ENCODE peak calls at places on chromosomes 16 and 17, in seven cellular contexts. L is left ventricle myocardium inferior, V is lower leg skin, R is upper lobe of right lung, C is glutamatergic neuron, H is BJ, O is WTC11. M is an unnamed sample.

GRCh38 chr17:81125573-81126081 is 39.7 kb upstream of the PVALEF start:
- DNase-seq in L (no peak), V (no peak), R (no peak), C (no peak), H (no peak), O (no peak), M (no peak)

GRCh38 chr16:4846503-4846900 is 586 bp downstream of the GLYR1 start:
- DNase-seq in L (peak; percentile 31), V (peak; percentile 47), R (peak; percentile 81), C (peak; percentile 67), H (no peak), O (peak; percentile 32), M (peak; percentile 66)

GRCh38 chr17:59851431-59852375 is 41.0 kb downstream of the TUBD1 start:
- DNase-seq in L (no peak), V (peak; percentile 79), R (no peak), C (no peak), H (peak; percentile 87), O (no peak), M (no peak)

GRCh38 chr16:57544129-57544653 is 1.7 kb downstream of the ADGRG5 start:
- DNase-seq in L (no peak), V (no peak), R (peak; percentile 52), C (no peak), H (no peak), O (no peak), M (no peak)

GRCh38 chr17:83154311-83155127 is 75.1 kb downstream of the METRNL start:
- DNase-seq in L (no peak), V (peak; percentile 12), R (peak; percentile 54), C (no peak), H (no peak), O (no peak), M (no peak)

GRCh38 chr16:31695667-31696066 is 168.0 kb downstream of the AHSP start:
- DNase-seq in L (no peak), V (no peak), R (no peak), C (no peak), H (no peak), O (no peak), M (no peak)

GRCh38 chr17:83199500-83200201 is 120.2 kb downstream of the METRNL start:
- DNase-seq in L (peak; percentile 57), V (peak; percentile 62), R (peak; percentile 86), C (no peak), H (peak; percentile 13), O (peak; percentile 2), M (no peak)

GRCh38 chr17:27423651-27424050 is 32.6 kb upstream of the KSR1 start:
- DNase-seq in L (no peak), V (no peak), R (no peak), C (no peak), H (no peak), O (no peak), M (no peak)

GRCh38 chr17:77696151-77696719 is 262.3 kb upstream of the TNRC6C start:
- DNase-seq in L (no peak), V (no peak), R (peak; percentile 6), C (peak; percentile 41), H (no peak), O (peak; percentile 38), M (no peak)

GRCh38 chr17:81067331-81067730 is 32.4 kb downstream of the BAIAP2 start:
- DNase-seq in L (no peak), V (no peak), R (no peak), C (no peak), H (no peak), O (no peak), M (no peak)

GRCh38 chr17:7466644-7467341 is 12.6 kb downstream of the ZBTB4 start:
- DNase-seq in L (peak; percentile 82), V (no peak), R (no peak), C (no peak), H (no peak), O (no peak), M (no peak)

GRCh38 chr17:60141111-60142018 is 8.4 kb upstream of the CA4 start:
- DNase-seq in L (no peak), V (no peak), R (no peak), C (peak; percentile 52), H (no peak), O (no peak), M (no peak)

GRCh38 chr17:77327566-77328463 is 187.0 kb downstream of the SEC14L1 start:
- DNase-seq in L (no peak), V (no peak), R (peak; percentile 54), C (no peak), H (no peak), O (peak; percentile 10), M (peak; percentile 21)

GRCh38 chr17:5413682-5414081 is 5.8 kb downstream of the NUP88 start:
- DNase-seq in L (no peak), V (no peak), R (no peak), C (no peak), H (peak; percentile 87), O (no peak), M (no peak)

GRCh38 chr16:65336169-65336568 is 214.3 kb upstream of the CDH11 start:
- DNase-seq in L (no peak), V (no peak), R (no peak), C (no peak), H (peak; percentile 83), O (no peak), M (no peak)

GRCh38 chr16:89646906-89647305 is 10.6 kb downstream of the CHMP1A start:
- DNase-seq in L (no peak), V (no peak), R (no peak), C (no peak), H (no peak), O (no peak), M (no peak)

GRCh38 chr17:30926516-30926915 is 4.8 kb downstream of the ADAP2 start:
- DNase-seq in L (no peak), V (no peak), R (peak; percentile 4), C (no peak), H (no peak), O (no peak), M (no peak)

GRCh38 chr16:83344014-83344413 is 463.8 kb upstream of the HSBP1 start:
- DNase-seq in L (no peak), V (no peak), R (no peak), C (no peak), H (peak; percentile 49), O (no peak), M (no peak)

GRCh38 chr16:22322021-22322471 is 24.8 kb downstream of the POLR3E start:
- DNase-seq in L (no peak), V (no peak), R (peak; percentile 51), C (no peak), H (no peak), O (no peak), M (no peak)

GRCh38 chr17:76540381-76541300 is 797 bp downstream of the PRCD start:
- DNase-seq in L (peak; percentile 93), V (peak; percentile 93), R (peak; percentile 92), C (peak; percentile 95), H (peak; percentile 78), O (peak; percentile 95), M (peak; percentile 87)

GRCh38 chr16:54937673-54938350 is 7.1 kb downstream of the IRX5 start:
- DNase-seq in L (no peak), V (no peak), R (peak; percentile 69), C (no peak), H (no peak), O (no peak), M (no peak)
- TF ChIP-seq CTCF in L (no peak), V (no peak), R (no peak), C (peak; percentile 64), H (no peak), O (no peak), M (peak; percentile 62)

GRCh38 chr17:48569676-48570324 is 8.3 kb downstream of the HOXB4 start:
- DNase-seq in L (no peak), V (no peak), R (no peak), C (no peak), H (no peak), O (no peak), M (no peak)
- TF ChIP-seq CTCF in L (no peak), V (no peak), R (no peak), C (no peak), H (no peak), O (no peak), M (peak; percentile 9)

DNA sequence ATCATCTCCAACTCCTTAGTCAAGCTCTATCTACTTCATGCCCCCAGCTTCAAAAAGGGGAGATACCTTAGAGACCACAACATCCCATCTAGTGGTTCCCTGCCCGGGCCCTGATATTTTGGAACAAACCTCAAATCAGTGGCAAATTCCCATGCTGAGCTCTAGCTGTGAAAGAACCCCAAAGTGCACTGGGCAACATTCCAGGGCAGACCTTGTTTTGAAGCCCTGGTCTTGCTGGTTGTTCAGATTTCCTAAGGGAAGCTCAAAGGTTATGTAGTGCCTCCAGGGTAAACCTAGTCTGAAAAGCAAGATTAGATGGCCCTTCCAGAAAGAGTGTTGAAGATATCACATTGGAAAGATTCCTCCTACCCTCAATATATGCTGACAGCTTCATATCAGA is 16.3 kb downstream of the FAM117A start:
- DNase-seq in L (no peak), V (no peak), R (no peak), C (no peak), H (no peak), O (no peak), M (no peak)
- TF ChIP-seq CTCF in L (no peak), V (no peak), R (no peak), C (no peak), H (no peak), O (no peak), M (no peak)

GRCh38 chr16:30585400-30586191 is at the start of gene ZNF785:
- DNase-seq in L (peak; percentile 94), V (peak; percentile 98), R (peak; percentile 94), C (peak; percentile 92), H (peak; percentile 98), O (peak; percentile 96), M (peak; percentile 88)
- TF ChIP-seq CTCF in L (peak; percentile 47), V (no peak), R (peak; percentile 37), C (peak; percentile 29), H (no peak), O (no peak), M (no peak)

DNA sequence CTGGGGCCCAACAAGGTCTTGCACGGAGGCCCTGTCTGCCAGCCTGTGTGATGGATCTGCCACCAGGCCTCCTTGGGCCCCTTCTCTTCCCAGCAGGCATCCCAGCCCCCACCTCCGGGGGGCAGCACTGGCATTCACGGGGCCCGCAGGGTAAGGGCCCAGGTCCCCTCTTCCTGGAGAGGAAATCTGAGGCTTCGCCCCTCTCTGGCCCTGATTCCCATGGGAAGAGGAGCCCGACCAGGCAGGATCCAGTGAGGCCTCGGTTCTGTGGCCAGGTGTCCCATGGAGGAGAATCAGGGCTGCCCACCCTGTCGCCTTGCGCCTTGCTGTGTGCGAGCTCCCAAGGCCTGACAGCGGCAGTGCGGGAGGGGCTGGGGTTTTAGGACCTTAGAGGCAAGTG is 48.4 kb downstream of the PDPK1 start:
- DNase-seq in L (peak; percentile 9), V (no peak), R (peak; percentile 52), C (no peak), H (no peak), O (peak; percentile 60), M (no peak)
- TF ChIP-seq CTCF in L (peak; percentile 19), V (no peak), R (no peak), C (no peak), H (peak; percentile 9), O (peak; percentile 42), M (no peak)

GRCh38 chr17:54172654-54173316 is 350.1 kb downstream of the KIF2B start:
- DNase-seq in L (no peak), V (no peak), R (no peak), C (peak; percentile 48), H (no peak), O (peak; percentile 28), M (no peak)
- TF ChIP-seq CTCF in L (peak; percentile 49), V (no peak), R (peak; percentile 43), C (peak; percentile 44), H (peak; percentile 19), O (no peak), M (no peak)

GRCh38 chr17:63497708-63498483 is 21.0 kb downstream of the ACE start:
- DNase-seq in L (no peak), V (no peak), R (no peak), C (peak; percentile 47), H (no peak), O (peak; percentile 72), M (no peak)
- TF ChIP-seq CTCF in L (peak; percentile 17), V (no peak), R (peak; percentile 22), C (peak; percentile 27), H (no peak), O (no peak), M (no peak)